ENCODE peak calls at places on chromosomes 4 and X, in eight cellular contexts. One of them, this sample, is unnamed.

GRCh38 chr4:118817178-118817930 is 18.6 kb downstream of the SEC24D start:
- DNase-seq in A549: no peak
- DNase-seq in tibial nerve: no peak
- DNase-seq in cardiac muscle cell: no peak
- DNase-seq in psoas muscle: no peak
- DNase-seq in spleen: no peak
- DNase-seq in hepatocyte: no peak
- DNase-seq in heart left ventricle: no peak
- DNase-seq in this sample: no peak

GRCh38 chr4:16659694-16660093 is 238.8 kb downstream of the LDB2 start:
- DNase-seq in A549: no peak
- DNase-seq in tibial nerve: no peak
- DNase-seq in cardiac muscle cell: no peak
- DNase-seq in psoas muscle: no peak
- DNase-seq in spleen: no peak
- DNase-seq in hepatocyte: no peak
- DNase-seq in heart left ventricle: no peak
- DNase-seq in this sample: no peak

GRCh38 chrX:1778817-1779216 is 164.0 kb downstream of the ASMT start:
- DNase-seq in A549: peak
- DNase-seq in tibial nerve: no peak
- DNase-seq in cardiac muscle cell: no peak
- DNase-seq in psoas muscle: no peak
- DNase-seq in spleen: no peak
- DNase-seq in hepatocyte: no peak
- DNase-seq in heart left ventricle: no peak
- DNase-seq in this sample: no peak

GRCh38 chrX:69501433-69501832 is 2.7 kb upstream of the NALF2 start:
- DNase-seq in A549: peak
- DNase-seq in tibial nerve: no peak
- DNase-seq in cardiac muscle cell: peak
- DNase-seq in psoas muscle: no peak
- DNase-seq in spleen: no peak
- DNase-seq in hepatocyte: no peak
- DNase-seq in heart left ventricle: peak
- DNase-seq in this sample: no peak

GRCh38 chr4:138241281-138242075 is 671 bp downstream of the SLC7A11 start:
- DNase-seq in A549: peak
- DNase-seq in tibial nerve: no peak
- DNase-seq in cardiac muscle cell: peak
- DNase-seq in psoas muscle: no peak
- DNase-seq in spleen: peak
- DNase-seq in hepatocyte: peak
- DNase-seq in heart left ventricle: no peak
- DNase-seq in this sample: no peak

GRCh38 chr4:15654556-15655222 is 468 bp downstream of the FBXL5 start:
- DNase-seq in A549: peak
- DNase-seq in tibial nerve: no peak
- DNase-seq in cardiac muscle cell: peak
- DNase-seq in psoas muscle: peak
- DNase-seq in spleen: peak
- DNase-seq in hepatocyte: peak
- DNase-seq in heart left ventricle: peak
- DNase-seq in this sample: peak

GRCh38 chr4:57190651-57191481 is 80.7 kb upstream of the IGFBP7 start:
- DNase-seq in A549: peak
- DNase-seq in tibial nerve: no peak
- DNase-seq in cardiac muscle cell: peak
- DNase-seq in psoas muscle: no peak
- DNase-seq in spleen: no peak
- DNase-seq in hepatocyte: peak
- DNase-seq in heart left ventricle: no peak
- DNase-seq in this sample: no peak

GRCh38 chr4:94912606-94913005 is 154.9 kb downstream of the BMPR1B start:
- DNase-seq in A549: no peak
- DNase-seq in tibial nerve: no peak
- DNase-seq in cardiac muscle cell: no peak
- DNase-seq in psoas muscle: no peak
- DNase-seq in spleen: no peak
- DNase-seq in hepatocyte: no peak
- DNase-seq in heart left ventricle: no peak
- DNase-seq in this sample: no peak

GRCh38 chr4:2367626-2368025 is 50.8 kb downstream of the ZFYVE28 start:
- DNase-seq in A549: no peak
- DNase-seq in tibial nerve: no peak
- DNase-seq in cardiac muscle cell: no peak
- DNase-seq in psoas muscle: no peak
- DNase-seq in spleen: peak
- DNase-seq in hepatocyte: no peak
- DNase-seq in heart left ventricle: no peak
- DNase-seq in this sample: no peak

GRCh38 chrX:120274958-120275357 is 24.3 kb downstream of the ZBTB33 start:
- DNase-seq in A549: no peak
- DNase-seq in tibial nerve: no peak
- DNase-seq in cardiac muscle cell: no peak
- DNase-seq in psoas muscle: no peak
- DNase-seq in spleen: no peak
- DNase-seq in hepatocyte: no peak
- DNase-seq in heart left ventricle: no peak
- DNase-seq in this sample: no peak

GRCh38 chrX:136816970-136817369 is 36.2 kb upstream of the ARHGEF6 start:
- DNase-seq in A549: no peak
- DNase-seq in tibial nerve: no peak
- DNase-seq in cardiac muscle cell: peak
- DNase-seq in psoas muscle: no peak
- DNase-seq in spleen: no peak
- DNase-seq in hepatocyte: no peak
- DNase-seq in heart left ventricle: no peak
- DNase-seq in this sample: no peak

GRCh38 chr4:94976371-94977011 is 218.7 kb downstream of the BMPR1B start:
- DNase-seq in A549: peak
- DNase-seq in tibial nerve: no peak
- DNase-seq in cardiac muscle cell: peak
- DNase-seq in psoas muscle: no peak
- DNase-seq in spleen: no peak
- DNase-seq in hepatocyte: no peak
- DNase-seq in heart left ventricle: no peak
- DNase-seq in this sample: no peak

GRCh38 chrX:21943460-21944135 is 3.1 kb downstream of the SMS start:
- DNase-seq in A549: no peak
- DNase-seq in tibial nerve: no peak
- DNase-seq in cardiac muscle cell: peak
- DNase-seq in psoas muscle: no peak
- DNase-seq in spleen: no peak
- DNase-seq in hepatocyte: no peak
- DNase-seq in heart left ventricle: no peak
- DNase-seq in this sample: no peak

GRCh38 chr4:9608300-9608699 is 164.1 kb downstream of the DEFB131A start:
- DNase-seq in A549: no peak
- DNase-seq in tibial nerve: no peak
- DNase-seq in cardiac muscle cell: no peak
- DNase-seq in psoas muscle: no peak
- DNase-seq in spleen: no peak
- DNase-seq in hepatocyte: no peak
- DNase-seq in heart left ventricle: no peak
- DNase-seq in this sample: no peak
- H3K4me3 ChIP-seq in A549: no peak
- H3K4me3 ChIP-seq in tibial nerve: no peak
- H3K4me3 ChIP-seq in cardiac muscle cell: no peak
- H3K4me3 ChIP-seq in psoas muscle: no peak
- H3K4me3 ChIP-seq in spleen: no peak
- H3K4me3 ChIP-seq in hepatocyte: no peak
- H3K4me3 ChIP-seq in heart left ventricle: no peak
- H3K4me3 ChIP-seq in this sample: no peak

GRCh38 chr4:8342651-8343050 is 73.1 kb downstream of the HTRA3 start:
- DNase-seq in A549: no peak
- DNase-seq in tibial nerve: no peak
- DNase-seq in cardiac muscle cell: no peak
- DNase-seq in psoas muscle: no peak
- DNase-seq in spleen: no peak
- DNase-seq in hepatocyte: no peak
- DNase-seq in heart left ventricle: no peak
- DNase-seq in this sample: no peak
- TF ChIP-seq CTCF in A549: no peak
- TF ChIP-seq CTCF in tibial nerve: no peak
- TF ChIP-seq CTCF in cardiac muscle cell: no peak
- TF ChIP-seq CTCF in psoas muscle: no peak
- TF ChIP-seq CTCF in spleen: no peak
- TF ChIP-seq CTCF in hepatocyte: no peak
- TF ChIP-seq CTCF in heart left ventricle: no peak
- TF ChIP-seq CTCF in this sample: no peak

GRCh38 chrX:49175875-49176274 is 4.2 kb downstream of the PLP2 start:
- DNase-seq in A549: no peak
- DNase-seq in tibial nerve: no peak
- DNase-seq in cardiac muscle cell: no peak
- DNase-seq in psoas muscle: no peak
- DNase-seq in spleen: no peak
- DNase-seq in hepatocyte: no peak
- DNase-seq in heart left ventricle: no peak
- DNase-seq in this sample: no peak

GRCh38 chrX:49177873-49178480 is 6.3 kb downstream of the PLP2 start:
- DNase-seq in A549: no peak
- DNase-seq in tibial nerve: no peak
- DNase-seq in cardiac muscle cell: no peak
- DNase-seq in psoas muscle: no peak
- DNase-seq in spleen: no peak
- DNase-seq in hepatocyte: no peak
- DNase-seq in heart left ventricle: no peak
- DNase-seq in this sample: no peak

GRCh38 chrX:49176421-49177326 is 5.0 kb downstream of the PLP2 start:
- DNase-seq in A549: peak
- DNase-seq in tibial nerve: no peak
- DNase-seq in cardiac muscle cell: no peak
- DNase-seq in psoas muscle: no peak
- DNase-seq in spleen: no peak
- DNase-seq in hepatocyte: no peak
- DNase-seq in heart left ventricle: no peak
- DNase-seq in this sample: no peak

GRCh38 chrX:49178537-49178936 is 6.8 kb downstream of the PLP2 start:
- DNase-seq in A549: no peak
- DNase-seq in tibial nerve: no peak
- DNase-seq in cardiac muscle cell: no peak
- DNase-seq in psoas muscle: no peak
- DNase-seq in spleen: peak
- DNase-seq in hepatocyte: no peak
- DNase-seq in heart left ventricle: no peak
- DNase-seq in this sample: no peak

DNA sequence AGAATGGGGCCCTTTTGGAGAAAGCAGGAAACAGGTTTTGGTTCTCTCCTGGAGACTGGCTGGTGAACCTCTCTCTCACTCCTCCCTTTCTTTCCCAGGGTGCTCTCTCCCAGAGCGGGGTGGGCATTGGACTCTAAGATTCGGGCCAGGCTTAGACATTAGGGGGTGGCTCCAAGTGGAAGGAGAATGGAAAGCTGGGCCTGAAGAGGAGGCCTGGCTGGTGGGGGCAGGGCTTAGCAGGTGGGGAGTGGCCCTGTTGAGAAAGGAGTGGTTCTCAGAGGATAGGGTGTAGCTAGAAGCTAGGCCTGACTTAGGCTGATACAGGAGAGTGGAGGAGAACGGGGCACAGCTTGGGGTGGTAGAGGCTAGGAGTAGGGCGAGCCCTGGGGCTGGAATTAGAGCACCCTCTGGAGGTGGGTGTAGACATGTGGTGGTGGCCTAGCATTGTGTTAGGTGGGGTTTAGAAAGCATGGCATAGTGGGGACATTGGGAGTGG is 5.7 kb downstream of the PLP2 start:
- DNase-seq in A549: peak
- DNase-seq in tibial nerve: no peak
- DNase-seq in cardiac muscle cell: no peak
- DNase-seq in psoas muscle: no peak
- DNase-seq in spleen: no peak
- DNase-seq in hepatocyte: no peak
- DNase-seq in heart left ventricle: no peak
- DNase-seq in this sample: no peak
- H3K27ac ChIP-seq in A549: peak
- H3K27ac ChIP-seq in tibial nerve: no peak
- H3K27ac ChIP-seq in cardiac muscle cell: peak
- H3K27ac ChIP-seq in psoas muscle: peak
- H3K27ac ChIP-seq in spleen: peak
- H3K27ac ChIP-seq in hepatocyte: no peak
- H3K27ac ChIP-seq in heart left ventricle: no peak
- H3K27ac ChIP-seq in this sample: peak

GRCh38 chr4:3766207-3766790 is at the start of gene ADRA2C:
- DNase-seq in A549: peak
- DNase-seq in tibial nerve: no peak
- DNase-seq in cardiac muscle cell: peak
- DNase-seq in psoas muscle: peak
- DNase-seq in spleen: no peak
- DNase-seq in hepatocyte: peak
- DNase-seq in heart left ventricle: no peak
- DNase-seq in this sample: no peak

GRCh38 chr4:3767569-3768288 is 1.5 kb downstream of the ADRA2C start:
- DNase-seq in A549: peak
- DNase-seq in tibial nerve: no peak
- DNase-seq in cardiac muscle cell: peak
- DNase-seq in psoas muscle: no peak
- DNase-seq in spleen: no peak
- DNase-seq in hepatocyte: peak
- DNase-seq in heart left ventricle: no peak
- DNase-seq in this sample: no peak

GRCh38 chr4:3765271-3766206 is 646 bp upstream of the ADRA2C start:
- DNase-seq in A549: peak
- DNase-seq in tibial nerve: no peak
- DNase-seq in cardiac muscle cell: peak
- DNase-seq in psoas muscle: peak
- DNase-seq in spleen: no peak
- DNase-seq in hepatocyte: peak
- DNase-seq in heart left ventricle: no peak
- DNase-seq in this sample: no peak

GRCh38 chr4:3768842-3769641 is 2.9 kb downstream of the ADRA2C start:
- DNase-seq in A549: no peak
- DNase-seq in tibial nerve: no peak
- DNase-seq in cardiac muscle cell: no peak
- DNase-seq in psoas muscle: no peak
- DNase-seq in spleen: no peak
- DNase-seq in hepatocyte: no peak
- DNase-seq in heart left ventricle: no peak
- DNase-seq in this sample: no peak

DNA sequence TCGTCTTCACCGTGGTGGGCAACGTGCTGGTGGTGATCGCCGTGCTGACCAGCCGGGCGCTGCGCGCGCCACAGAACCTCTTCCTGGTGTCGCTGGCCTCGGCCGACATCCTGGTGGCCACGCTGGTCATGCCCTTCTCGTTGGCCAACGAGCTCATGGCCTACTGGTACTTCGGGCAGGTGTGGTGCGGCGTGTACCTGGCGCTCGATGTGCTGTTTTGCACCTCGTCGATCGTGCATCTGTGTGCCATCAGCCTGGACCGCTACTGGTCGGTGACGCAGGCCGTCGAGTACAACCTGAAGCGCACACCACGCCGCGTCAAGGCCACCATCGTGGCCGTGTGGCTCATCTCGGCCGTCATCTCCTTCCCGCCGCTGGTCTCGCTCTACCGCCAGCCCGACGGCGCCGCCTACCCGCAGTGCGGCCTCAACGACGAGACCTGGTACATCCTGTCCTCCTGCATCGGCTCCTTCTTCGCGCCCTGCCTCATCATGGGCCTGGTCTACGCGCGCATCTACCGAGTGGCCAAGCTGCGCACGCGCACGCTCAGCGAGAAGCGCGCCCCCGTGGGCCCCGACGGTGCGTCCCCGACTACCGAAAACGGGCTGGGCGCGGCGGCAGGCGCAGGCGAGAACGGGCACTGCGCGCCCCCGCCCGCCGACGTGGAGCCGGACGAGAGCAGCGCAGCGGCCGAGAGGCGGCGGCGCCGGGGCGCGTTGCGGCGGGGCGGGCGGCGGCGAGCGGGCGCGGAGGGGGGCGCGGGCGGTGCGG is 791 bp downstream of the ADRA2C start:
- DNase-seq in A549: no peak
- DNase-seq in tibial nerve: no peak
- DNase-seq in cardiac muscle cell: no peak
- DNase-seq in psoas muscle: no peak
- DNase-seq in spleen: no peak
- DNase-seq in hepatocyte: peak
- DNase-seq in heart left ventricle: no peak
- DNase-seq in this sample: no peak
- H3K4me3 ChIP-seq in A549: peak
- H3K4me3 ChIP-seq in tibial nerve: no peak
- H3K4me3 ChIP-seq in cardiac muscle cell: peak
- H3K4me3 ChIP-seq in psoas muscle: peak
- H3K4me3 ChIP-seq in spleen: peak
- H3K4me3 ChIP-seq in hepatocyte: no peak
- H3K4me3 ChIP-seq in heart left ventricle: peak
- H3K4me3 ChIP-seq in this sample: no peak